ENCODE peak calls at places on chromosome 14, in ten cellular contexts. C is fibroblast of lung; P is ascending aorta; Q is cardiac muscle cell; R is A549; N is neuronal stem cell; W is left lung; U is keratinocyte; G is tibial artery; D is CD4-positive, alpha-beta T cell. Y is an unnamed sample. For H3K9me3, the result is how much of the 10 kb centered on the place peaks cover.

GRCh38 chr14:61258985-61259384 is 22.2 kb downstream of the TMEM30B start:
- DNase-seq in C (peak), G (no peak), P (no peak), U (no peak), R (no peak), D (no peak), Q (no peak), N (no peak), W (no peak), Y (no peak)

GRCh38 chr14:91893659-91894058 is 26.3 kb upstream of the TC2N start:
- DNase-seq in D (no peak), U (no peak), C (peak), G (no peak), Q (no peak), R (no peak), N (no peak), P (no peak), W (no peak), Y (no peak)

GRCh38 chr14:78863143-78863542 is 693.0 kb downstream of the NRXN3 start:
- DNase-seq in G (no peak), N (peak), R (peak), Q (peak), U (peak), D (no peak), C (peak), P (no peak), W (no peak), Y (peak)

GRCh38 chr14:67859169-67859749 is 39.7 kb downstream of the RAD51B start:
- DNase-seq in P (no peak), G (no peak), R (no peak), Q (no peak), N (no peak), W (no peak), C (no peak), D (no peak), U (no peak), Y (no peak)

GRCh38 chr14:56055521-56055920 is 62.7 kb upstream of the PELI2 start:
- DNase-seq in W (no peak), G (no peak), N (no peak), D (no peak), Q (no peak), C (no peak), U (no peak), P (no peak), R (no peak), Y (no peak)

GRCh38 chr14:49250109-49250508 is 336.1 kb downstream of the RPS29 start:
- DNase-seq in D (no peak), C (peak), G (no peak), P (no peak), R (no peak), N (no peak), Q (no peak), W (no peak), U (no peak), Y (no peak)

GRCh38 chr14:99459491-99460100 is 21.1 kb downstream of the SETD3 start:
- DNase-seq in R (no peak), N (no peak), Q (no peak), U (no peak), P (no peak), G (no peak), C (no peak), W (no peak), D (no peak), Y (no peak)

GRCh38 chr14:54174437-54174836 is 217.8 kb upstream of the BMP4 start:
- DNase-seq in P (no peak), U (no peak), N (no peak), Q (no peak), G (no peak), C (peak), D (no peak), R (no peak), W (no peak), Y (peak)

GRCh38 chr14:80544366-80544765 is 333.1 kb upstream of the DIO2 start:
- DNase-seq in C (no peak), G (no peak), N (no peak), D (no peak), U (no peak), P (no peak), R (no peak), W (no peak), Q (no peak), Y (no peak)

GRCh38 chr14:36662258-36662542 is 540 bp downstream of the PAX9 start:
- DNase-seq in R (no peak), P (no peak), U (no peak), W (no peak), G (no peak), N (no peak), C (no peak), Q (no peak), D (no peak), Y (no peak)

GRCh38 chr14:101585211-101585610 is 23.9 kb downstream of the DIO3 start:
- DNase-seq in R (no peak), P (no peak), N (no peak), C (no peak), W (no peak), G (no peak), D (no peak), U (no peak), Q (no peak), Y (peak)

GRCh38 chr14:46399049-46399448 is 252.5 kb downstream of the RPL10L start:
- DNase-seq in G (no peak), C (no peak), D (no peak), Q (peak), N (no peak), R (no peak), P (no peak), U (no peak), W (no peak), Y (no peak)

GRCh38 chr14:101201535-101202125 is 298.1 kb upstream of the RTL1 start:
- DNase-seq in G (no peak), Q (no peak), C (no peak), N (no peak), R (no peak), W (peak), U (no peak), P (no peak), D (no peak), Y (no peak)

GRCh38 chr14:52793061-52793460 is 1.7 kb upstream of the GNPNAT1 start:
- DNase-seq in G (no peak), Q (no peak), C (no peak), P (no peak), N (no peak), U (no peak), W (no peak), D (no peak), R (no peak), Y (no peak)

GRCh38 chr14:71692496-71692895 is 239.7 kb upstream of the RGS6 start:
- DNase-seq in G (no peak), U (no peak), C (no peak), N (no peak), D (no peak), R (no peak), W (peak), P (no peak), Q (no peak), Y (peak)

GRCh38 chr14:33676135-33676566 is 274.7 kb downstream of the EGLN3 start:
- DNase-seq in C (peak), P (no peak), R (peak), U (no peak), N (peak), G (no peak), W (peak), D (no peak), Q (peak), Y (peak)

GRCh38 chr14:31420013-31420318 is 384 bp downstream of the HEATR5A start:
- DNase-seq in D (no peak), U (no peak), P (no peak), G (peak), R (peak), Q (peak), W (peak), N (no peak), C (no peak), Y (no peak)

GRCh38 chr14:58677525-58677924 is 39.8 kb downstream of the DACT1 start:
- DNase-seq in W (no peak), Q (no peak), G (no peak), U (no peak), D (no peak), R (no peak), C (no peak), P (no peak), N (no peak), Y (no peak)

GRCh38 chr14:58673722-58674121 is 36.0 kb downstream of the DACT1 start:
- DNase-seq in R (no peak), D (no peak), G (no peak), Q (no peak), W (no peak), C (no peak), N (no peak), P (no peak), U (no peak), Y (no peak)

GRCh38 chr14:58680698-58681097 is 42.9 kb downstream of the DACT1 start:
- DNase-seq in W (no peak), N (no peak), D (no peak), R (no peak), P (no peak), Q (no peak), U (no peak), G (no peak), C (no peak), Y (no peak)

GRCh38 chr14:58677996-58678395 is 40.2 kb downstream of the DACT1 start:
- DNase-seq in W (no peak), C (no peak), N (no peak), P (no peak), G (no peak), D (no peak), Q (no peak), R (no peak), U (no peak), Y (no peak)
- H3K9me3 ChIP-seq in W (under half), C (under half), N (under half), P (under half), G (under half), D (under half), Q (under half), R (under half), U (under half), Y (under half)

DNA sequence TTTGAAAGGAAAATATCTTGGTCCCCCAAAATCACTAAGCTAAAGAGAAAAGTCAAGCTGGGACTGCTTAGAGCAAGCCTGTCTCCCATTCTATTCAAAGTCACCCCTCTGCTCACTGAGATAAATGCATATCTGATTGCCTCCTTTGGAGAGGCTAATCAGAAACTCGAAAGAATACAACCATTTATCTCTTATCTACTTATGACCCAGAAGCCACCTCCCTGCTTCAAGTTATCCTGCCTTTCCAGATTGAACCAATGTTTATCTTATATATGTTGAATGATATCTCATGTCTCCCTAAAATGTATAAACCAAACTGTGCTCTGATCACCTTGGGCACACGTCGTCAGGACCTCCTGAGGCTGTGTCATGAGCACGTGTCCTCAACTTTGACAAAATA is 14.6 kb upstream of the CCDC196 start:
- DNase-seq in N (no peak), D (no peak), G (no peak), Q (no peak), U (no peak), W (no peak), C (no peak), R (no peak), P (no peak), Y (no peak)
- H3K9me3 ChIP-seq in N (under half), D (under half), G (under half), Q (under half), U (under half), W (under half), C (under half), R (under half), P (under half), Y (under half)

DNA sequence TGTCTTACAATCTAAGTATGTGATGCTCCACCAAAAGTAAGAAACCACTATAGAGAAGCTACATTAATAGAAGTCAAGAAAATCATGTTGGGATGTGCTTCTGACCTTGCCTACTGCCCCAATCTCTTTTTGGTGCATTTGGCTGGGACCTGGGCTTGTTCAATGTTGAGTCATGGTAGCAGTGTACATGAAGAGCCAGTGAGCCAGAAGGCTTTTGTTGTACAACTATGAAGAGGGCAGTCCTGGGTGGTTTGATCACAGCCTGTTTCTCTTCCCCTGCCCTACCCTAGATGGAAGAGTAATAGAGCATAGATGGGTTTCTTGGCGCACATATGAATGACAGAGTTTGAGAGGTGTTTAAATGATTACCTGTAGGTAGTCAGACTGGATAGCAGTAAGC is 56.4 kb downstream of the UBR7 start:
- DNase-seq in P (no peak), G (no peak), Q (no peak), W (no peak), N (no peak), D (no peak), R (no peak), U (no peak), C (peak), Y (peak)
- H3K9me3 ChIP-seq in P (under half), G (under half), Q (under half), W (under half), N (under half), D (under half), R (under half), U (under half), C (under half), Y (under half)

GRCh38 chr14:106393742-106394141 is 867.4 kb downstream of the TMEM121 start:
- DNase-seq in D (no peak), P (no peak), N (no peak), C (no peak), Q (no peak), G (no peak), W (no peak), U (no peak), R (no peak), Y (no peak)

GRCh38 chr14:106390401-106390800 is 864.0 kb downstream of the TMEM121 start:
- DNase-seq in R (no peak), P (no peak), G (no peak), W (no peak), U (no peak), C (no peak), N (no peak), Q (no peak), D (no peak), Y (no peak)

GRCh38 chr14:106396999-106397398 is 870.6 kb downstream of the TMEM121 start:
- DNase-seq in Q (no peak), N (no peak), W (no peak), U (no peak), D (no peak), P (no peak), G (no peak), R (no peak), C (no peak), Y (no peak)

GRCh38 chr14:106390947-106391346 is 864.6 kb downstream of the TMEM121 start:
- DNase-seq in P (no peak), U (no peak), W (no peak), C (no peak), Q (no peak), R (no peak), G (no peak), D (no peak), N (no peak), Y (no peak)

DNA sequence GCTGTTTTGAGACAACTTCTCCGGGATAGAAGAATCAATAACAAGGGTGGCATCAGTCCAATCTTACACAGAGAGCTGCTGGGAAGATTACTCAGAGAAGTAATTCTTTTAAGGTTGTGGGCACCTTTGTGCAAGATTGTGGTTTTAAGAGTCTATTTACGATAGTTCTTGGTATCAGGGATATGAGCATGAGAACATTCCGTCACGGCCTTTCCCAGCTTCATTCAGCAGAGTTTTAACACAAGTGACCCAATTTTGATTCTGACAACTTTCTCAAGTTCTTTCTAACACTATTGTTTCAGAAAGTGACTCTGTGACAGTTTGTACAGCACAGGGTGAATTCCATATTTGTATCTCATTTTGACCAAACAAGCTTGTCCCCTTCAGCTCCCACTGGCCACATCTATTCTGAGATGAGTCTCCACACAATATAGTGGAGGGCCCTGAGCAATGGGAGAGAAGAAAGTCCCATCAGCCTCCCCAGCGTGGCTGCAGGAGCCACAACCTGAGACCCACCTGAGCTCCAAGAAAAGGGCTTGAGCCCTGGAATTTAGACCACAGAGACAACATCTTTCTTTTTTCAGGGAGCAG is 869.2 kb downstream of the TMEM121 start:
- DNase-seq in R (no peak), Q (no peak), U (no peak), W (no peak), G (no peak), P (no peak), C (no peak), N (no peak), D (no peak), Y (no peak)
- H3K9me3 ChIP-seq in R (under half), Q (under half), U (under half), W (under half), G (under half), P (under half), C (under half), N (under half), D (under half), Y (under half)

DNA sequence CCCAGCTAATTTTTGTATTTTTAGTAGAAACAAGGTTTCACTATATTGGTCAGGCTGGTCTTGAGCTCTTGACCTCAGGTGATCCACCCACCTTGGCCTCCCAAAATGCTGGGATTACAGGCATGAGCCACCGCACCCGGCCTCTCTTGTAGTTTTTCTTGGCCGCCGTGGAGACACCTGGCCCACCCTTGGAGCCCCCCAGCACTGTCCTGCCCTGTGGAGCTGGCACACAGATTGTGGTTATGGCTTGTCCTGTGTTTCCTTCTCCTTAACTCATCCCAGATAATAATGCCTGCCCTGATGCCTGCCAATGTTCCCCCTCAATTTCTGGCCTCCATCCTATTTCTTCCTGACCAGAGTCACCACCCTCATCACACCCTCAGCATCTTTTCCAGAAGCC is 57.9 kb downstream of the CHGA start:
- DNase-seq in Q (no peak), N (no peak), U (no peak), P (no peak), C (no peak), W (no peak), G (no peak), D (no peak), R (no peak), Y (no peak)
- H3K9me3 ChIP-seq in Q (under half), N (under half), U (under half), P (under half), C (under half), W (under half), G (under half), D (under half), R (under half), Y (under half)

GRCh38 chr14:103581206-103581605 is 18.4 kb downstream of the COA8 start:
- DNase-seq in W (no peak), Q (no peak), D (no peak), N (no peak), U (no peak), C (no peak), P (no peak), R (no peak), G (no peak), Y (no peak)
- H3K9me3 ChIP-seq in W (under half), Q (under half), D (under half), N (under half), U (under half), C (under half), P (under half), R (under half), G (under half), Y (under half)

GRCh38 chr14:106803379-106803778 is 1277.0 kb downstream of the TMEM121 start:
- DNase-seq in Q (no peak), D (no peak), W (no peak), U (no peak), N (no peak), P (no peak), C (no peak), R (no peak), G (no peak), Y (peak)
- H3K9me3 ChIP-seq in Q (under half), D (under half), W (under half), U (under half), N (under half), P (under half), C (under half), R (under half), G (under half), Y (under half)

Y was measured in osteoblast.